ENCODE peak calls at places on chromosomes 4 and X, in four cellular contexts. N is GM12891, D is GM12878, F is K562. B is an unnamed sample.

GRCh38 chr4:17511041-17511949 is 595 bp downstream of the QDPR start:
- DNase-seq in D (no peak), N (no peak), F (peak; percentile 61), B (peak; percentile 73)

GRCh38 chrX:17409566-17410290 is 34.7 kb downstream of the NHS start:
- DNase-seq in D (no peak), N (no peak), F (no peak), B (no peak)

GRCh38 chrX:87664381-87664780 is 146.8 kb downstream of the KLHL4 start:
- DNase-seq in N (no peak), F (no peak), D (no peak), B (no peak)

GRCh38 chr4:98377626-98378025 is 116.4 kb downstream of the RAP1GDS1 start:
- DNase-seq in F (no peak), N (no peak), D (no peak), B (no peak)

GRCh38 chr4:73446336-73446938 is 10.4 kb downstream of the AFP start:
- DNase-seq in F (peak; percentile 48), N (peak; percentile 7), D (no peak), B (peak; percentile 23)

GRCh38 chr4:73142995-73143547 is 73.6 kb upstream of the COX18 start:
- DNase-seq in F (no peak), N (no peak), D (no peak), B (no peak)

GRCh38 chrX:19291086-19291485 is 52.6 kb upstream of the PDHA1 start:
- DNase-seq in F (no peak), D (no peak), N (no peak), B (no peak)

GRCh38 chr4:8053688-8054449 is 104.7 kb downstream of the ABLIM2 start:
- DNase-seq in N (no peak), D (no peak), F (no peak), B (no peak)

GRCh38 chr4:139532951-139533350 is 23.1 kb downstream of the SETD7 start:
- DNase-seq in N (no peak), F (no peak), D (no peak), B (no peak)

GRCh38 chrX:52923781-52924241 is 26.7 kb downstream of the FAM156B start:
- DNase-seq in D (peak; percentile 46), N (no peak), F (no peak), B (no peak)

GRCh38 chr4:36427696-36428095 is 146.3 kb downstream of the DTHD1 start:
- DNase-seq in F (no peak), N (no peak), D (no peak), B (no peak)

GRCh38 chr4:97235516-97235915 is 907.8 kb downstream of the STPG2 start:
- DNase-seq in N (no peak), F (no peak), D (no peak), B (no peak)

GRCh38 chr4:141039156-141039555 is 94.1 kb downstream of the RNF150 start:
- DNase-seq in N (no peak), D (no peak), F (no peak), B (no peak)

GRCh38 chr4:39928538-39928937 is 49.2 kb downstream of the PDS5A start:
- DNase-seq in D (no peak), N (no peak), F (no peak), B (no peak)

GRCh38 chrX:72069380-72070160 is 62.1 kb downstream of the RTL5 start:
- DNase-seq in F (no peak), D (no peak), N (no peak), B (peak; percentile 55)

GRCh38 chr4:37454263-37454800 is 209.8 kb downstream of the NWD2 start:
- DNase-seq in F (no peak), D (no peak), N (no peak), B (no peak)

GRCh38 chr4:65089666-65090065 is 580.6 kb downstream of the EPHA5 start:
- DNase-seq in D (no peak), F (no peak), N (no peak), B (no peak)

GRCh38 chrX:46325312-46325877 is 219.8 kb downstream of the ZNF674 start:
- DNase-seq in F (no peak), N (no peak), D (no peak), B (no peak)

GRCh38 chr4:118799235-118799932 is 36.5 kb downstream of the SEC24D start:
- DNase-seq in F (no peak), D (no peak), N (no peak), B (no peak)

GRCh38 chr4:110198472-110199419 is at the start of gene ELOVL6:
- DNase-seq in F (peak; percentile 69), N (no peak), D (peak; percentile 55), B (no peak)

GRCh38 chr4:170088686-170089085 is 1.1 kb downstream of the AADAT start:
- DNase-seq in F (no peak), D (no peak), N (no peak), B (no peak)

GRCh38 chr4:61714387-61714890 is 514.3 kb downstream of the ADGRL3 start:
- DNase-seq in F (no peak), D (no peak), N (no peak), B (no peak)

GRCh38 chrX:69161786-69162349 is 3.4 kb downstream of the PJA1 start:
- DNase-seq in F (no peak), D (no peak), N (no peak), B (no peak)

GRCh38 chr4:48380583-48381167 is 39.3 kb downstream of the SLAIN2 start:
- DNase-seq in N (no peak), D (no peak), F (no peak), B (no peak)

GRCh38 chr4:137621056-137621455 is 88.8 kb upstream of the PCDH18 start:
- DNase-seq in D (no peak), N (no peak), F (no peak), B (no peak)

GRCh38 chr4:182212211-182212761 is 30.9 kb upstream of the TENM3 start:
- DNase-seq in D (no peak), N (no peak), F (no peak), B (no peak)

GRCh38 chrX:17706676-17707075 is 30.6 kb upstream of the SCML1 start:
- DNase-seq in D (no peak), N (no peak), F (no peak), B (no peak)

GRCh38 chrX:107445636-107446035 is 3.8 kb upstream of the FRMPD3 start:
- DNase-seq in F (no peak), D (no peak), N (no peak), B (no peak)

GRCh38 chr4:44869222-44869882 is 143.0 kb upstream of the GNPDA2 start:
- DNase-seq in D (no peak), F (no peak), N (no peak), B (no peak)

GRCh38 chr4:151524610-151525009 is 115.6 kb downstream of the FHIP1A start:
- DNase-seq in D (no peak), N (no peak), F (no peak), B (no peak)

GRCh38 chr4:185513489-185514181 is 21.7 kb downstream of the PDLIM3 start:
- DNase-seq in D (peak; percentile 2), F (no peak), N (no peak), B (peak; percentile 57)

GRCh38 chr4:7341486-7342222 is 93.1 kb downstream of the PSAPL1 start:
- DNase-seq in F (no peak), D (no peak), N (no peak), B (no peak)

GRCh38 chrX:88425739-88426138 is 321.3 kb upstream of the CPXCR1 start:
- DNase-seq in N (no peak), F (no peak), D (no peak), B (no peak)

GRCh38 chr4:91636083-91636482 is 667.7 kb upstream of the GRID2 start:
- DNase-seq in F (no peak), N (no peak), D (no peak), B (no peak)

GRCh38 chr4:172998527-172999469 is 169.8 kb upstream of the GALNT7 start:
- DNase-seq in N (no peak), F (peak; percentile 90), D (no peak), B (no peak)

DNA sequence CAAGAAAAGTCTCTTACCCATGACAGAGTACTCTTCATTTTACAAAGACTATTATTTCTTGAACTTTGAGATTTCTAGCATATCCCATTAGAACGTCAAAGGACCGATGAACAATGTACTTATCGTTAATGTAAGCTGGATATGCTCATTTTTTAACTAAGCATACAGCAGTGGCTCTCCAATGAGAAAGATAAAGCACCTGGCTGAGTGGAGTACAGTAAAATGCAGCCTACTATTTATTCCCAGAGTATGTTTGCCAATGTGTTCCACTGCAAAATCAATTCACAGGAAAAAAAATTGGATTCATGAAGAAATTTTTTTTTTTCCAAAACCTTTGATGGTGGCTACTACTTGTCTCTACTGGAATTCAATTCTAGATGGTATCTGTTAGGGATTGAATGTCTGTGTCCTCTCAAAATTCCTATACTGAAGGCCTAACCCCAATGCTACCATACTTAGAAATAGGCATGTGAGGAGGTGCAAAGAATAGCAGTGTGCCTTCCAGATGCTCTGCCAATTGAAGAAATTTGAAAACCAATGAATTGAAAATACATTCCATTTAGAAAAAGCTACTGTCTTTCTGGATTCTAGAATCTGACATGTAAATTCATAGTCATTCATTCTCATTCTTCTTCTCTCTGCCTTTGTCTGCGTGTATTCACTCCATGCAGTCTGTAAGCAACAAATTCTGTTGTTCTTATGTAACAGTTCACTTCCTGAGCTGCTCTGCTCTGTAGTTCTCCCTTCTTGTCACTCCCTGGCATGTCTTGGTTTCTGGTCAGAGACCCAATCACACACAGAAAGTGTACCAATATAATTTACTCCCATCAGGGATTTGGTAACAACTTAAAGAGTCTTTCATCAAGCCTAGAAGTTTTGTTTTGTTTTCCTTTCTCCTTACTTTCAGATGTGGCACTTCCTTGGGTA is 61.4 kb downstream of the PAPSS1 start:
- DNase-seq in D (no peak), N (no peak), F (no peak), B (peak; percentile 28)
- TF ChIP-seq SPI1 in D (no peak), N (no peak), F (no peak), B (peak; percentile 52)

DNA sequence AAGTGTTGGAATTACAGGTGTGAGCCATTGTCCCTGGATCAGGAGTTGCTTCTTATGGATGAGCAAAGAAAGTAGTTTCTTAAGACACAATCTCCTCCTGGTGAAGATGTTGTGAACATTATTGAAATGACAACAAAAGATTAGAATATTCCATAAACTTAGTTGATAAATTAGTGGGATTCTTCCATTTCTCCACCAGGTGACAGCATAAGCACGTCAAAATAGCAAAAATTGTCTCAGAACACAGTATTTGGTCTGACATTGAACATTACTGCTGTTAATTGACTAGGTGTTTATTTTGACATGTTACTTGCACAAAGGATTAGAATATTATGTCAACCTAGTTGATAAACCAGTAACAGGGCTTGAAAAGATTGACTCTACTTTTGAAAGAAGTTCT is 21.6 kb downstream of the CLDN34 start:
- DNase-seq in D (no peak), N (no peak), F (no peak), B (no peak)
- TF ChIP-seq SPI1 in D (no peak), N (no peak), F (no peak), B (no peak)

GRCh38 chr4:76790377-76790776 is 107.6 kb downstream of the SOWAHB start:
- DNase-seq in F (no peak), D (no peak), N (no peak), B (no peak)
- TF ChIP-seq SPI1 in F (peak; percentile 70), D (no peak), N (peak; percentile 54), B (peak; percentile 79)

GRCh38 chr4:159071969-159072765 is 30.7 kb upstream of the RAPGEF2 start:
- DNase-seq in D (no peak), N (no peak), F (no peak), B (no peak)

GRCh38 chr4:159071178-159071968 is 31.5 kb upstream of the RAPGEF2 start:
- DNase-seq in D (no peak), F (no peak), N (no peak), B (no peak)

GRCh38 chr4:159069922-159070321 is 33.0 kb upstream of the RAPGEF2 start:
- DNase-seq in N (no peak), D (no peak), F (no peak), B (no peak)

GRCh38 chr4:159075531-159075932 is 27.3 kb upstream of the RAPGEF2 start:
- DNase-seq in F (no peak), N (no peak), D (no peak), B (no peak)

GRCh38 chr4:159070742-159071141 is 32.1 kb upstream of the RAPGEF2 start:
- DNase-seq in F (no peak), N (no peak), D (no peak), B (no peak)
- TF ChIP-seq SPI1 in F (no peak), N (no peak), D (no peak), B (no peak)

B was measured in HL-60.